ENCODE peak calls at places on chromosomes 16 and 17, in eight cellular contexts. One of them, this sample, is unnamed.

GRCh38 chr17:67123692-67124091 is 79.3 kb downstream of the CACNG1 start:
- DNase-seq in stimulated activated CD4-positive, alpha-beta T cell treated with anti-CD3 and anti-CD28 coated beads, Interleukin-12 subunit alpha, Interleukin-12 subunit beta, amount 100 ng/mL, for 4 hours: no peak
- DNase-seq in activated CD8-positive, alpha-beta memory T cell treated with anti-CD3 and anti-CD28 coated beads for 48 hours: no peak
- DNase-seq in IMR-90: no peak
- DNase-seq in stimulated activated CD8-positive, alpha-beta memory T cell treated with anti-CD3 and anti-CD28 coated beads, Interleukin-7, amount 100 ng/mL, for 1 hour: no peak
- DNase-seq in lung: no peak
- DNase-seq in activated T-cell treated with anti-CD3 and anti-CD28 coated beads, Interleukin-2, amount 50 U/mL, for 1 hour: no peak
- DNase-seq in effector memory CD4-positive, alpha-beta T cell: no peak
- DNase-seq in this sample: no peak

GRCh38 chr17:34886831-34887230 is 74.4 kb downstream of the CCT6B start:
- DNase-seq in lung: no peak
- DNase-seq in IMR-90: no peak
- DNase-seq in activated CD8-positive, alpha-beta memory T cell treated with anti-CD3 and anti-CD28 coated beads for 48 hours: no peak
- DNase-seq in stimulated activated CD4-positive, alpha-beta T cell treated with anti-CD3 and anti-CD28 coated beads, Interleukin-12 subunit alpha, Interleukin-12 subunit beta, amount 100 ng/mL, for 4 hours: no peak
- DNase-seq in activated T-cell treated with anti-CD3 and anti-CD28 coated beads, Interleukin-2, amount 50 U/mL, for 1 hour: no peak
- DNase-seq in stimulated activated CD8-positive, alpha-beta memory T cell treated with anti-CD3 and anti-CD28 coated beads, Interleukin-7, amount 100 ng/mL, for 1 hour: no peak
- DNase-seq in effector memory CD4-positive, alpha-beta T cell: no peak
- DNase-seq in this sample: no peak

GRCh38 chr17:7687908-7688807 is at the start of gene WRAP53:
- DNase-seq in activated CD8-positive, alpha-beta memory T cell treated with anti-CD3 and anti-CD28 coated beads for 48 hours: peak; percentile 87
- DNase-seq in IMR-90: peak; percentile 99
- DNase-seq in effector memory CD4-positive, alpha-beta T cell: peak; percentile 92
- DNase-seq in stimulated activated CD4-positive, alpha-beta T cell treated with anti-CD3 and anti-CD28 coated beads, Interleukin-12 subunit alpha, Interleukin-12 subunit beta, amount 100 ng/mL, for 4 hours: peak; percentile 93
- DNase-seq in activated T-cell treated with anti-CD3 and anti-CD28 coated beads, Interleukin-2, amount 50 U/mL, for 1 hour: peak; percentile 96
- DNase-seq in lung: peak; percentile 98
- DNase-seq in stimulated activated CD8-positive, alpha-beta memory T cell treated with anti-CD3 and anti-CD28 coated beads, Interleukin-7, amount 100 ng/mL, for 1 hour: peak; percentile 93
- DNase-seq in this sample: peak; percentile 96

GRCh38 chr17:8846768-8847211 is 20.7 kb downstream of the PIK3R6 start:
- DNase-seq in stimulated activated CD8-positive, alpha-beta memory T cell treated with anti-CD3 and anti-CD28 coated beads, Interleukin-7, amount 100 ng/mL, for 1 hour: no peak
- DNase-seq in activated CD8-positive, alpha-beta memory T cell treated with anti-CD3 and anti-CD28 coated beads for 48 hours: no peak
- DNase-seq in IMR-90: peak; percentile 32
- DNase-seq in activated T-cell treated with anti-CD3 and anti-CD28 coated beads, Interleukin-2, amount 50 U/mL, for 1 hour: no peak
- DNase-seq in lung: no peak
- DNase-seq in stimulated activated CD4-positive, alpha-beta T cell treated with anti-CD3 and anti-CD28 coated beads, Interleukin-12 subunit alpha, Interleukin-12 subunit beta, amount 100 ng/mL, for 4 hours: no peak
- DNase-seq in effector memory CD4-positive, alpha-beta T cell: no peak
- DNase-seq in this sample: no peak

GRCh38 chr17:27669136-27669535 is 38.1 kb downstream of the LGALS9 start:
- DNase-seq in stimulated activated CD8-positive, alpha-beta memory T cell treated with anti-CD3 and anti-CD28 coated beads, Interleukin-7, amount 100 ng/mL, for 1 hour: no peak
- DNase-seq in IMR-90: no peak
- DNase-seq in activated T-cell treated with anti-CD3 and anti-CD28 coated beads, Interleukin-2, amount 50 U/mL, for 1 hour: no peak
- DNase-seq in effector memory CD4-positive, alpha-beta T cell: no peak
- DNase-seq in lung: no peak
- DNase-seq in stimulated activated CD4-positive, alpha-beta T cell treated with anti-CD3 and anti-CD28 coated beads, Interleukin-12 subunit alpha, Interleukin-12 subunit beta, amount 100 ng/mL, for 4 hours: no peak
- DNase-seq in activated CD8-positive, alpha-beta memory T cell treated with anti-CD3 and anti-CD28 coated beads for 48 hours: no peak
- DNase-seq in this sample: no peak

GRCh38 chr16:53054670-53055485 is at the start of gene CHD9:
- DNase-seq in activated CD8-positive, alpha-beta memory T cell treated with anti-CD3 and anti-CD28 coated beads for 48 hours: peak; percentile 40
- DNase-seq in effector memory CD4-positive, alpha-beta T cell: peak; percentile 53
- DNase-seq in stimulated activated CD8-positive, alpha-beta memory T cell treated with anti-CD3 and anti-CD28 coated beads, Interleukin-7, amount 100 ng/mL, for 1 hour: peak; percentile 31
- DNase-seq in lung: peak; percentile 77
- DNase-seq in activated T-cell treated with anti-CD3 and anti-CD28 coated beads, Interleukin-2, amount 50 U/mL, for 1 hour: peak; percentile 82
- DNase-seq in IMR-90: peak; percentile 80
- DNase-seq in stimulated activated CD4-positive, alpha-beta T cell treated with anti-CD3 and anti-CD28 coated beads, Interleukin-12 subunit alpha, Interleukin-12 subunit beta, amount 100 ng/mL, for 4 hours: peak; percentile 71
- DNase-seq in this sample: peak; percentile 67

GRCh38 chr17:37220609-37220953 is 155.2 kb upstream of the C17orf78 start:
- DNase-seq in IMR-90: peak; percentile 54
- DNase-seq in activated T-cell treated with anti-CD3 and anti-CD28 coated beads, Interleukin-2, amount 50 U/mL, for 1 hour: peak; percentile 31
- DNase-seq in activated CD8-positive, alpha-beta memory T cell treated with anti-CD3 and anti-CD28 coated beads for 48 hours: no peak
- DNase-seq in stimulated activated CD4-positive, alpha-beta T cell treated with anti-CD3 and anti-CD28 coated beads, Interleukin-12 subunit alpha, Interleukin-12 subunit beta, amount 100 ng/mL, for 4 hours: no peak
- DNase-seq in effector memory CD4-positive, alpha-beta T cell: no peak
- DNase-seq in stimulated activated CD8-positive, alpha-beta memory T cell treated with anti-CD3 and anti-CD28 coated beads, Interleukin-7, amount 100 ng/mL, for 1 hour: no peak
- DNase-seq in lung: no peak
- DNase-seq in this sample: no peak

GRCh38 chr16:51763072-51763658 is 612.1 kb upstream of the SALL1 start:
- DNase-seq in IMR-90: no peak
- DNase-seq in effector memory CD4-positive, alpha-beta T cell: no peak
- DNase-seq in stimulated activated CD8-positive, alpha-beta memory T cell treated with anti-CD3 and anti-CD28 coated beads, Interleukin-7, amount 100 ng/mL, for 1 hour: no peak
- DNase-seq in activated T-cell treated with anti-CD3 and anti-CD28 coated beads, Interleukin-2, amount 50 U/mL, for 1 hour: no peak
- DNase-seq in activated CD8-positive, alpha-beta memory T cell treated with anti-CD3 and anti-CD28 coated beads for 48 hours: no peak
- DNase-seq in stimulated activated CD4-positive, alpha-beta T cell treated with anti-CD3 and anti-CD28 coated beads, Interleukin-12 subunit alpha, Interleukin-12 subunit beta, amount 100 ng/mL, for 4 hours: no peak
- DNase-seq in lung: no peak
- DNase-seq in this sample: no peak

GRCh38 chr16:56856876-56857447 is 8.0 kb upstream of the SLC12A3 start:
- DNase-seq in IMR-90: no peak
- DNase-seq in stimulated activated CD4-positive, alpha-beta T cell treated with anti-CD3 and anti-CD28 coated beads, Interleukin-12 subunit alpha, Interleukin-12 subunit beta, amount 100 ng/mL, for 4 hours: no peak
- DNase-seq in effector memory CD4-positive, alpha-beta T cell: no peak
- DNase-seq in stimulated activated CD8-positive, alpha-beta memory T cell treated with anti-CD3 and anti-CD28 coated beads, Interleukin-7, amount 100 ng/mL, for 1 hour: no peak
- DNase-seq in activated T-cell treated with anti-CD3 and anti-CD28 coated beads, Interleukin-2, amount 50 U/mL, for 1 hour: no peak
- DNase-seq in lung: no peak
- DNase-seq in activated CD8-positive, alpha-beta memory T cell treated with anti-CD3 and anti-CD28 coated beads for 48 hours: no peak
- DNase-seq in this sample: no peak

GRCh38 chr16:1308036-1308976 is 1.1 kb upstream of the UBE2I start:
- DNase-seq in stimulated activated CD8-positive, alpha-beta memory T cell treated with anti-CD3 and anti-CD28 coated beads, Interleukin-7, amount 100 ng/mL, for 1 hour: no peak
- DNase-seq in effector memory CD4-positive, alpha-beta T cell: no peak
- DNase-seq in lung: no peak
- DNase-seq in activated T-cell treated with anti-CD3 and anti-CD28 coated beads, Interleukin-2, amount 50 U/mL, for 1 hour: no peak
- DNase-seq in stimulated activated CD4-positive, alpha-beta T cell treated with anti-CD3 and anti-CD28 coated beads, Interleukin-12 subunit alpha, Interleukin-12 subunit beta, amount 100 ng/mL, for 4 hours: no peak
- DNase-seq in IMR-90: peak; percentile 16
- DNase-seq in activated CD8-positive, alpha-beta memory T cell treated with anti-CD3 and anti-CD28 coated beads for 48 hours: no peak
- DNase-seq in this sample: no peak

GRCh38 chr17:80833952-80834895 is 157.4 kb upstream of the CHMP6 start:
- DNase-seq in lung: no peak
- DNase-seq in activated CD8-positive, alpha-beta memory T cell treated with anti-CD3 and anti-CD28 coated beads for 48 hours: no peak
- DNase-seq in stimulated activated CD8-positive, alpha-beta memory T cell treated with anti-CD3 and anti-CD28 coated beads, Interleukin-7, amount 100 ng/mL, for 1 hour: no peak
- DNase-seq in IMR-90: peak; percentile 73
- DNase-seq in effector memory CD4-positive, alpha-beta T cell: no peak
- DNase-seq in stimulated activated CD4-positive, alpha-beta T cell treated with anti-CD3 and anti-CD28 coated beads, Interleukin-12 subunit alpha, Interleukin-12 subunit beta, amount 100 ng/mL, for 4 hours: no peak
- DNase-seq in activated T-cell treated with anti-CD3 and anti-CD28 coated beads, Interleukin-2, amount 50 U/mL, for 1 hour: no peak
- DNase-seq in this sample: no peak

GRCh38 chr17:15941781-15942180 is 3.1 kb upstream of the ADORA2B start:
- DNase-seq in activated CD8-positive, alpha-beta memory T cell treated with anti-CD3 and anti-CD28 coated beads for 48 hours: no peak
- DNase-seq in stimulated activated CD8-positive, alpha-beta memory T cell treated with anti-CD3 and anti-CD28 coated beads, Interleukin-7, amount 100 ng/mL, for 1 hour: no peak
- DNase-seq in stimulated activated CD4-positive, alpha-beta T cell treated with anti-CD3 and anti-CD28 coated beads, Interleukin-12 subunit alpha, Interleukin-12 subunit beta, amount 100 ng/mL, for 4 hours: no peak
- DNase-seq in activated T-cell treated with anti-CD3 and anti-CD28 coated beads, Interleukin-2, amount 50 U/mL, for 1 hour: no peak
- DNase-seq in IMR-90: no peak
- DNase-seq in lung: no peak
- DNase-seq in effector memory CD4-positive, alpha-beta T cell: no peak
- DNase-seq in this sample: no peak

GRCh38 chr17:57946798-57947358 is 8.3 kb downstream of the CUEDC1 start:
- DNase-seq in IMR-90: peak; percentile 78
- DNase-seq in activated T-cell treated with anti-CD3 and anti-CD28 coated beads, Interleukin-2, amount 50 U/mL, for 1 hour: peak; percentile 25
- DNase-seq in lung: peak; percentile 57
- DNase-seq in effector memory CD4-positive, alpha-beta T cell: no peak
- DNase-seq in activated CD8-positive, alpha-beta memory T cell treated with anti-CD3 and anti-CD28 coated beads for 48 hours: no peak
- DNase-seq in stimulated activated CD4-positive, alpha-beta T cell treated with anti-CD3 and anti-CD28 coated beads, Interleukin-12 subunit alpha, Interleukin-12 subunit beta, amount 100 ng/mL, for 4 hours: no peak
- DNase-seq in stimulated activated CD8-positive, alpha-beta memory T cell treated with anti-CD3 and anti-CD28 coated beads, Interleukin-7, amount 100 ng/mL, for 1 hour: no peak
- DNase-seq in this sample: no peak

GRCh38 chr16:59696495-59696894 is 962.4 kb upstream of the GOT2 start:
- DNase-seq in effector memory CD4-positive, alpha-beta T cell: no peak
- DNase-seq in activated CD8-positive, alpha-beta memory T cell treated with anti-CD3 and anti-CD28 coated beads for 48 hours: no peak
- DNase-seq in IMR-90: no peak
- DNase-seq in stimulated activated CD4-positive, alpha-beta T cell treated with anti-CD3 and anti-CD28 coated beads, Interleukin-12 subunit alpha, Interleukin-12 subunit beta, amount 100 ng/mL, for 4 hours: no peak
- DNase-seq in lung: no peak
- DNase-seq in activated T-cell treated with anti-CD3 and anti-CD28 coated beads, Interleukin-2, amount 50 U/mL, for 1 hour: no peak
- DNase-seq in stimulated activated CD8-positive, alpha-beta memory T cell treated with anti-CD3 and anti-CD28 coated beads, Interleukin-7, amount 100 ng/mL, for 1 hour: no peak
- DNase-seq in this sample: no peak

GRCh38 chr17:40864661-40865380 is 2.2 kb downstream of the KRT12 start:
- DNase-seq in lung: no peak
- DNase-seq in activated T-cell treated with anti-CD3 and anti-CD28 coated beads, Interleukin-2, amount 50 U/mL, for 1 hour: no peak
- DNase-seq in IMR-90: no peak
- DNase-seq in stimulated activated CD8-positive, alpha-beta memory T cell treated with anti-CD3 and anti-CD28 coated beads, Interleukin-7, amount 100 ng/mL, for 1 hour: no peak
- DNase-seq in activated CD8-positive, alpha-beta memory T cell treated with anti-CD3 and anti-CD28 coated beads for 48 hours: no peak
- DNase-seq in stimulated activated CD4-positive, alpha-beta T cell treated with anti-CD3 and anti-CD28 coated beads, Interleukin-12 subunit alpha, Interleukin-12 subunit beta, amount 100 ng/mL, for 4 hours: no peak
- DNase-seq in effector memory CD4-positive, alpha-beta T cell: no peak
- DNase-seq in this sample: no peak

GRCh38 chr17:36000730-36001108 is 634 bp downstream of the CCL15 start:
- DNase-seq in lung: no peak
- DNase-seq in IMR-90: no peak
- DNase-seq in activated T-cell treated with anti-CD3 and anti-CD28 coated beads, Interleukin-2, amount 50 U/mL, for 1 hour: no peak
- DNase-seq in stimulated activated CD8-positive, alpha-beta memory T cell treated with anti-CD3 and anti-CD28 coated beads, Interleukin-7, amount 100 ng/mL, for 1 hour: no peak
- DNase-seq in effector memory CD4-positive, alpha-beta T cell: no peak
- DNase-seq in stimulated activated CD4-positive, alpha-beta T cell treated with anti-CD3 and anti-CD28 coated beads, Interleukin-12 subunit alpha, Interleukin-12 subunit beta, amount 100 ng/mL, for 4 hours: no peak
- DNase-seq in activated CD8-positive, alpha-beta memory T cell treated with anti-CD3 and anti-CD28 coated beads for 48 hours: no peak
- DNase-seq in this sample: no peak

GRCh38 chr17:13638855-13639458 is 37.2 kb upstream of the HS3ST3A1 start:
- DNase-seq in activated CD8-positive, alpha-beta memory T cell treated with anti-CD3 and anti-CD28 coated beads for 48 hours: no peak
- DNase-seq in stimulated activated CD4-positive, alpha-beta T cell treated with anti-CD3 and anti-CD28 coated beads, Interleukin-12 subunit alpha, Interleukin-12 subunit beta, amount 100 ng/mL, for 4 hours: no peak
- DNase-seq in IMR-90: peak; percentile 23
- DNase-seq in activated T-cell treated with anti-CD3 and anti-CD28 coated beads, Interleukin-2, amount 50 U/mL, for 1 hour: no peak
- DNase-seq in stimulated activated CD8-positive, alpha-beta memory T cell treated with anti-CD3 and anti-CD28 coated beads, Interleukin-7, amount 100 ng/mL, for 1 hour: no peak
- DNase-seq in effector memory CD4-positive, alpha-beta T cell: no peak
- DNase-seq in lung: no peak
- DNase-seq in this sample: no peak

GRCh38 chr17:12580640-12581039 is 85.0 kb upstream of the MYOCD start:
- DNase-seq in IMR-90: peak; percentile 22
- DNase-seq in lung: no peak
- DNase-seq in activated CD8-positive, alpha-beta memory T cell treated with anti-CD3 and anti-CD28 coated beads for 48 hours: no peak
- DNase-seq in stimulated activated CD8-positive, alpha-beta memory T cell treated with anti-CD3 and anti-CD28 coated beads, Interleukin-7, amount 100 ng/mL, for 1 hour: no peak
- DNase-seq in stimulated activated CD4-positive, alpha-beta T cell treated with anti-CD3 and anti-CD28 coated beads, Interleukin-12 subunit alpha, Interleukin-12 subunit beta, amount 100 ng/mL, for 4 hours: no peak
- DNase-seq in activated T-cell treated with anti-CD3 and anti-CD28 coated beads, Interleukin-2, amount 50 U/mL, for 1 hour: no peak
- DNase-seq in effector memory CD4-positive, alpha-beta T cell: no peak
- DNase-seq in this sample: no peak

GRCh38 chr17:6473128-6473767 is 29.0 kb downstream of the PIMREG start:
- DNase-seq in stimulated activated CD4-positive, alpha-beta T cell treated with anti-CD3 and anti-CD28 coated beads, Interleukin-12 subunit alpha, Interleukin-12 subunit beta, amount 100 ng/mL, for 4 hours: peak; percentile 66
- DNase-seq in effector memory CD4-positive, alpha-beta T cell: peak; percentile 32
- DNase-seq in stimulated activated CD8-positive, alpha-beta memory T cell treated with anti-CD3 and anti-CD28 coated beads, Interleukin-7, amount 100 ng/mL, for 1 hour: no peak
- DNase-seq in activated CD8-positive, alpha-beta memory T cell treated with anti-CD3 and anti-CD28 coated beads for 48 hours: peak; percentile 60
- DNase-seq in lung: peak; percentile 83
- DNase-seq in IMR-90: peak; percentile 65
- DNase-seq in activated T-cell treated with anti-CD3 and anti-CD28 coated beads, Interleukin-2, amount 50 U/mL, for 1 hour: peak; percentile 70
- DNase-seq in this sample: peak; percentile 57

GRCh38 chr16:24975428-24975889 is 39.7 kb downstream of the ARHGAP17 start:
- DNase-seq in effector memory CD4-positive, alpha-beta T cell: no peak
- DNase-seq in activated T-cell treated with anti-CD3 and anti-CD28 coated beads, Interleukin-2, amount 50 U/mL, for 1 hour: no peak
- DNase-seq in stimulated activated CD8-positive, alpha-beta memory T cell treated with anti-CD3 and anti-CD28 coated beads, Interleukin-7, amount 100 ng/mL, for 1 hour: no peak
- DNase-seq in IMR-90: peak; percentile 66
- DNase-seq in lung: no peak
- DNase-seq in activated CD8-positive, alpha-beta memory T cell treated with anti-CD3 and anti-CD28 coated beads for 48 hours: no peak
- DNase-seq in stimulated activated CD4-positive, alpha-beta T cell treated with anti-CD3 and anti-CD28 coated beads, Interleukin-12 subunit alpha, Interleukin-12 subunit beta, amount 100 ng/mL, for 4 hours: no peak
- DNase-seq in this sample: no peak

GRCh38 chr16:89656435-89657121 is 930 bp downstream of the CHMP1A start:
- DNase-seq in stimulated activated CD4-positive, alpha-beta T cell treated with anti-CD3 and anti-CD28 coated beads, Interleukin-12 subunit alpha, Interleukin-12 subunit beta, amount 100 ng/mL, for 4 hours: no peak
- DNase-seq in stimulated activated CD8-positive, alpha-beta memory T cell treated with anti-CD3 and anti-CD28 coated beads, Interleukin-7, amount 100 ng/mL, for 1 hour: no peak
- DNase-seq in activated T-cell treated with anti-CD3 and anti-CD28 coated beads, Interleukin-2, amount 50 U/mL, for 1 hour: no peak
- DNase-seq in activated CD8-positive, alpha-beta memory T cell treated with anti-CD3 and anti-CD28 coated beads for 48 hours: no peak
- DNase-seq in IMR-90: no peak
- DNase-seq in lung: no peak
- DNase-seq in effector memory CD4-positive, alpha-beta T cell: no peak
- DNase-seq in this sample: no peak

GRCh38 chr17:67365762-67366192 is 600 bp downstream of the PSMD12 start:
- DNase-seq in stimulated activated CD8-positive, alpha-beta memory T cell treated with anti-CD3 and anti-CD28 coated beads, Interleukin-7, amount 100 ng/mL, for 1 hour: no peak
- DNase-seq in activated T-cell treated with anti-CD3 and anti-CD28 coated beads, Interleukin-2, amount 50 U/mL, for 1 hour: no peak
- DNase-seq in lung: no peak
- DNase-seq in IMR-90: peak; percentile 78
- DNase-seq in activated CD8-positive, alpha-beta memory T cell treated with anti-CD3 and anti-CD28 coated beads for 48 hours: no peak
- DNase-seq in stimulated activated CD4-positive, alpha-beta T cell treated with anti-CD3 and anti-CD28 coated beads, Interleukin-12 subunit alpha, Interleukin-12 subunit beta, amount 100 ng/mL, for 4 hours: no peak
- DNase-seq in effector memory CD4-positive, alpha-beta T cell: no peak
- DNase-seq in this sample: no peak

GRCh38 chr16:74521691-74522090 is 85.2 kb downstream of the GLG1 start:
- DNase-seq in stimulated activated CD4-positive, alpha-beta T cell treated with anti-CD3 and anti-CD28 coated beads, Interleukin-12 subunit alpha, Interleukin-12 subunit beta, amount 100 ng/mL, for 4 hours: no peak
- DNase-seq in activated CD8-positive, alpha-beta memory T cell treated with anti-CD3 and anti-CD28 coated beads for 48 hours: no peak
- DNase-seq in stimulated activated CD8-positive, alpha-beta memory T cell treated with anti-CD3 and anti-CD28 coated beads, Interleukin-7, amount 100 ng/mL, for 1 hour: no peak
- DNase-seq in lung: no peak
- DNase-seq in IMR-90: peak; percentile 35
- DNase-seq in effector memory CD4-positive, alpha-beta T cell: no peak
- DNase-seq in activated T-cell treated with anti-CD3 and anti-CD28 coated beads, Interleukin-2, amount 50 U/mL, for 1 hour: no peak
- DNase-seq in this sample: no peak

GRCh38 chr17:30534938-30535921 is 58.0 kb downstream of the GOSR1 start:
- DNase-seq in activated T-cell treated with anti-CD3 and anti-CD28 coated beads, Interleukin-2, amount 50 U/mL, for 1 hour: no peak
- DNase-seq in IMR-90: no peak
- DNase-seq in activated CD8-positive, alpha-beta memory T cell treated with anti-CD3 and anti-CD28 coated beads for 48 hours: no peak
- DNase-seq in lung: no peak
- DNase-seq in stimulated activated CD4-positive, alpha-beta T cell treated with anti-CD3 and anti-CD28 coated beads, Interleukin-12 subunit alpha, Interleukin-12 subunit beta, amount 100 ng/mL, for 4 hours: no peak
- DNase-seq in effector memory CD4-positive, alpha-beta T cell: no peak
- DNase-seq in stimulated activated CD8-positive, alpha-beta memory T cell treated with anti-CD3 and anti-CD28 coated beads, Interleukin-7, amount 100 ng/mL, for 1 hour: no peak
- DNase-seq in this sample: no peak

GRCh38 chr17:83080641-83081560 is 1.5 kb downstream of the METRNL start:
- DNase-seq in lung: no peak
- DNase-seq in activated T-cell treated with anti-CD3 and anti-CD28 coated beads, Interleukin-2, amount 50 U/mL, for 1 hour: peak; percentile 64
- DNase-seq in stimulated activated CD4-positive, alpha-beta T cell treated with anti-CD3 and anti-CD28 coated beads, Interleukin-12 subunit alpha, Interleukin-12 subunit beta, amount 100 ng/mL, for 4 hours: peak; percentile 50
- DNase-seq in IMR-90: peak; percentile 24
- DNase-seq in stimulated activated CD8-positive, alpha-beta memory T cell treated with anti-CD3 and anti-CD28 coated beads, Interleukin-7, amount 100 ng/mL, for 1 hour: no peak
- DNase-seq in activated CD8-positive, alpha-beta memory T cell treated with anti-CD3 and anti-CD28 coated beads for 48 hours: no peak
- DNase-seq in effector memory CD4-positive, alpha-beta T cell: peak; percentile 34
- DNase-seq in this sample: no peak

GRCh38 chr16:86343733-86344585 is 166.4 kb upstream of the FOXF1 start:
- DNase-seq in activated T-cell treated with anti-CD3 and anti-CD28 coated beads, Interleukin-2, amount 50 U/mL, for 1 hour: no peak
- DNase-seq in activated CD8-positive, alpha-beta memory T cell treated with anti-CD3 and anti-CD28 coated beads for 48 hours: no peak
- DNase-seq in stimulated activated CD4-positive, alpha-beta T cell treated with anti-CD3 and anti-CD28 coated beads, Interleukin-12 subunit alpha, Interleukin-12 subunit beta, amount 100 ng/mL, for 4 hours: no peak
- DNase-seq in lung: no peak
- DNase-seq in effector memory CD4-positive, alpha-beta T cell: no peak
- DNase-seq in IMR-90: peak; percentile 54
- DNase-seq in stimulated activated CD8-positive, alpha-beta memory T cell treated with anti-CD3 and anti-CD28 coated beads, Interleukin-7, amount 100 ng/mL, for 1 hour: no peak
- DNase-seq in this sample: no peak

GRCh38 chr16:68235105-68235881 is 634 bp downstream of the ESRP2 start:
- DNase-seq in stimulated activated CD8-positive, alpha-beta memory T cell treated with anti-CD3 and anti-CD28 coated beads, Interleukin-7, amount 100 ng/mL, for 1 hour: no peak
- DNase-seq in IMR-90: no peak
- DNase-seq in stimulated activated CD4-positive, alpha-beta T cell treated with anti-CD3 and anti-CD28 coated beads, Interleukin-12 subunit alpha, Interleukin-12 subunit beta, amount 100 ng/mL, for 4 hours: no peak
- DNase-seq in activated T-cell treated with anti-CD3 and anti-CD28 coated beads, Interleukin-2, amount 50 U/mL, for 1 hour: no peak
- DNase-seq in lung: no peak
- DNase-seq in effector memory CD4-positive, alpha-beta T cell: no peak
- DNase-seq in activated CD8-positive, alpha-beta memory T cell treated with anti-CD3 and anti-CD28 coated beads for 48 hours: no peak
- DNase-seq in this sample: no peak

GRCh38 chr16:28003923-28004322 is 59.6 kb downstream of the GSG1L start:
- DNase-seq in activated CD8-positive, alpha-beta memory T cell treated with anti-CD3 and anti-CD28 coated beads for 48 hours: no peak
- DNase-seq in lung: no peak
- DNase-seq in IMR-90: no peak
- DNase-seq in stimulated activated CD4-positive, alpha-beta T cell treated with anti-CD3 and anti-CD28 coated beads, Interleukin-12 subunit alpha, Interleukin-12 subunit beta, amount 100 ng/mL, for 4 hours: no peak
- DNase-seq in activated T-cell treated with anti-CD3 and anti-CD28 coated beads, Interleukin-2, amount 50 U/mL, for 1 hour: no peak
- DNase-seq in stimulated activated CD8-positive, alpha-beta memory T cell treated with anti-CD3 and anti-CD28 coated beads, Interleukin-7, amount 100 ng/mL, for 1 hour: no peak
- DNase-seq in effector memory CD4-positive, alpha-beta T cell: no peak
- DNase-seq in this sample: no peak

This sample was measured in central memory CD8-positive, alpha-beta T cell.